ENCODE peak calls at places on chromosomes 4 and X, in seven cellular contexts. X, P, M, J, W, L and F are unnamed samples.

GRCh38 chrX:119552508-119552907 is 12.7 kb downstream of the STEEP1 start:
- DNase-seq in X (no peak), P (no peak), M (no peak), J (no peak), W (no peak), L (no peak), F (no peak)

GRCh38 chr4:177001271-177002175 is 208.8 kb upstream of the VEGFC start:
- DNase-seq in X (no peak), P (no peak), M (no peak), J (no peak), W (no peak), L (no peak), F (no peak)

GRCh38 chr4:1746919-1747602 is 25.7 kb downstream of the TACC3 start:
- DNase-seq in X (no peak), P (no peak), M (no peak), J (no peak), W (no peak), L (peak), F (no peak)

GRCh38 chr4:75673959-75674328 is 733 bp upstream of the G3BP2 start:
- DNase-seq in X (peak), P (no peak), M (no peak), J (no peak), W (no peak), L (no peak), F (no peak)

GRCh38 chr4:119570401-119570800 is 58.2 kb downstream of the PDE5A start:
- DNase-seq in X (no peak), P (no peak), M (no peak), J (no peak), W (no peak), L (no peak), F (no peak)

GRCh38 chrX:85941275-85941674 is 106.1 kb downstream of the CHM start:
- DNase-seq in X (no peak), P (no peak), M (no peak), J (no peak), W (no peak), L (no peak), F (no peak)

GRCh38 chr4:34157546-34157945 is 2086.8 kb downstream of the ARAP2 start:
- DNase-seq in X (no peak), P (no peak), M (no peak), J (no peak), W (no peak), L (no peak), F (no peak)

GRCh38 chrX:149074429-149074828 is 430.7 kb downstream of the IDS start:
- DNase-seq in X (no peak), P (no peak), M (peak), J (no peak), W (no peak), L (no peak), F (no peak)

GRCh38 chr4:83231620-83232056 is 53.0 kb downstream of the COQ2 start:
- DNase-seq in X (no peak), P (no peak), M (peak), J (no peak), W (no peak), L (peak), F (no peak)

GRCh38 chrX:101483705-101484104 is 1.6 kb upstream of the ARMCX4 start:
- DNase-seq in X (peak), P (no peak), M (no peak), J (no peak), W (no peak), L (no peak), F (no peak)

GRCh38 chrX:19188566-19188965 is 66.3 kb upstream of the ADGRG2 start:
- DNase-seq in X (no peak), P (no peak), M (no peak), J (no peak), W (no peak), L (no peak), F (no peak)

GRCh38 chr4:80049402-80049801 is 23.6 kb downstream of the ANTXR2 start:
- DNase-seq in X (no peak), P (no peak), M (no peak), J (no peak), W (no peak), L (no peak), F (no peak)

GRCh38 chrX:70672326-70672725 is 227.7 kb downstream of the DLG3 start:
- DNase-seq in X (no peak), P (no peak), M (no peak), J (no peak), W (no peak), L (no peak), F (no peak)

GRCh38 chr4:150874386-150875226 is 140.5 kb downstream of the LRBA start:
- DNase-seq in X (no peak), P (no peak), M (no peak), J (no peak), W (peak), L (no peak), F (no peak)

GRCh38 chr4:124135409-124135813 is 577.1 kb downstream of the ANKRD50 start:
- DNase-seq in X (no peak), P (no peak), M (no peak), J (no peak), W (no peak), L (no peak), F (no peak)

GRCh38 chr4:35038845-35039244 is 1205.5 kb downstream of the ARAP2 start:
- DNase-seq in X (no peak), P (no peak), M (no peak), J (no peak), W (no peak), L (no peak), F (no peak)

GRCh38 chr4:185853841-185854240 is 41.8 kb upstream of the SORBS2 start:
- DNase-seq in X (no peak), P (no peak), M (no peak), J (no peak), W (no peak), L (no peak), F (no peak)

GRCh38 chr4:176270669-176271068 is 1.6 kb upstream of the ASB5 start:
- DNase-seq in X (no peak), P (no peak), M (no peak), J (no peak), W (no peak), L (peak), F (no peak)

GRCh38 chr4:93828830-93829530 is 427 bp downstream of the ATOH1 start:
- DNase-seq in X (no peak), P (no peak), M (no peak), J (peak), W (peak), L (no peak), F (no peak)

GRCh38 chrX:18983711-18984380 is at the start of gene PHKA2:
- DNase-seq in X (peak), P (no peak), M (no peak), J (peak), W (peak), L (peak), F (no peak)

GRCh38 chr4:88841635-88842034 is 144.0 kb upstream of the NAP1L5 start:
- DNase-seq in X (no peak), P (no peak), M (no peak), J (no peak), W (no peak), L (no peak), F (no peak)

GRCh38 chr4:165378763-165379631 is at the start of gene CPE:
- DNase-seq in X (no peak), P (peak), M (no peak), J (peak), W (peak), L (peak), F (peak)

GRCh38 chr4:74189331-74190043 is 31.6 kb downstream of the MTHFD2L start:
- DNase-seq in X (peak), P (no peak), M (peak), J (no peak), W (peak), L (peak), F (no peak)

GRCh38 chrX:136694491-136695087 is 46.6 kb downstream of the CD40LG start:
- DNase-seq in X (peak), P (no peak), M (no peak), J (peak), W (peak), L (peak), F (no peak)

GRCh38 chr4:85642356-85643100 is 167.6 kb downstream of the ARHGAP24 start:
- DNase-seq in X (no peak), P (no peak), M (no peak), J (no peak), W (no peak), L (no peak), F (no peak)

GRCh38 chrX:109347618-109348017 is 134.3 kb downstream of the GUCY2F start:
- DNase-seq in X (no peak), P (no peak), M (no peak), J (no peak), W (no peak), L (no peak), F (no peak)

GRCh38 chrX:19303216-19303880 is 40.4 kb upstream of the PDHA1 start:
- DNase-seq in X (no peak), P (no peak), M (no peak), J (no peak), W (no peak), L (no peak), F (no peak)

GRCh38 chr4:182655321-182655720 is 261.9 kb downstream of the DCTD start:
- DNase-seq in X (no peak), P (no peak), M (no peak), J (no peak), W (no peak), L (no peak), F (no peak)

GRCh38 chr4:122707503-122707902 is 25.0 kb upstream of the BBS12 start:
- DNase-seq in X (no peak), P (no peak), M (no peak), J (no peak), W (no peak), L (no peak), F (no peak)

GRCh38 chr4:1660948-1661677 is 23.0 kb downstream of the FAM53A start:
- DNase-seq in X (no peak), P (no peak), M (no peak), J (no peak), W (peak), L (no peak), F (no peak)

GRCh38 chr4:138494931-138495330 is 252.8 kb upstream of the SLC7A11 start:
- DNase-seq in X (peak), P (no peak), M (peak), J (peak), W (no peak), L (peak), F (no peak)

GRCh38 chrX:68942141-68942540 is 113.3 kb downstream of the EFNB1 start:
- DNase-seq in X (no peak), P (no peak), M (no peak), J (peak), W (no peak), L (no peak), F (no peak)

GRCh38 chrX:30822068-30822671 is 66.9 kb downstream of the TAB3 start:
- DNase-seq in X (peak), P (no peak), M (peak), J (no peak), W (no peak), L (peak), F (no peak)

GRCh38 chrX:76148011-76148665 is 24.7 kb upstream of the PBDC1 start:
- DNase-seq in X (peak), P (no peak), M (peak), J (no peak), W (no peak), L (peak), F (no peak)
- TF ChIP-seq TAF1 in X (no peak), P (no peak), M (no peak), J (no peak), W (no peak), L (no peak), F (no peak)

GRCh38 chrX:153953342-153953830 is 8.9 kb upstream of the RENBP start:
- DNase-seq in X (peak), P (peak), M (no peak), J (peak), W (peak), L (peak), F (peak)
- TF ChIP-seq POLR2AphosphoS5 in X (no peak), P (peak), M (peak), J (peak), W (no peak), L (no peak), F (peak)

GRCh38 chrX:2188316-2188715 is 312.5 kb downstream of the DHRSX start:
- DNase-seq in X (peak), P (no peak), M (no peak), J (peak), W (no peak), L (peak), F (no peak)
- TF ChIP-seq TAF1 in X (no peak), P (no peak), M (no peak), J (no peak), W (no peak), L (no peak), F (no peak)

GRCh38 chrX:124256209-124256608 is 76.3 kb upstream of the TEX13D start:
- DNase-seq in X (no peak), P (no peak), M (no peak), J (no peak), W (no peak), L (no peak), F (no peak)
- TF ChIP-seq POLR2AphosphoS5 in X (no peak), P (no peak), M (no peak), J (no peak), W (peak), L (no peak), F (no peak)

GRCh38 chrX:139120760-139121159 is 409.2 kb upstream of the FGF13 start:
- DNase-seq in X (no peak), P (no peak), M (no peak), J (no peak), W (no peak), L (no peak), F (no peak)
- TF ChIP-seq TAF1 in X (no peak), P (no peak), M (no peak), J (no peak), W (no peak), L (no peak), F (no peak)

DNA sequence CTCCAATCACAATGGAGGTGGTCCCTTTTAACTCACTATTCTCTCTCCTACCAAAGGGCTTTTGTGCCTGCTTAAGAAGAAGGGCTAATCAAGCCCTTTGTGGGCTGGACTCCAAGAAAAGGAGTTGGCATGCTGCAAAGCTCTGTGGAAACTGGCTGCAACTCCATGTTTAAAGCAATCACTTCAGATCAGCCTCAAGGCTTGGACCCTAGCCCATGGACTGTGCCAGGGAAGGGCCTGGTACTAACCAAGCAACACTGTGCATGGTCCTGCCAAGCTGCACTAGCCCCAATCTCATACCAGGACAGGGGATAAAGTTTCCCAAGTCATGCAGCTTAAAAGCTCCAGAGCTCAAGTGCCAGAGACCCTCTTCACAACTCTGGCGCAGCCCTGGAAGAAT is 86.7 kb downstream of the ATP8A1 start:
- DNase-seq in X (no peak), P (no peak), M (no peak), J (no peak), W (no peak), L (no peak), F (no peak)
- TF ChIP-seq POLR2AphosphoS5 in X (no peak), P (no peak), M (no peak), J (no peak), W (no peak), L (no peak), F (no peak)

DNA sequence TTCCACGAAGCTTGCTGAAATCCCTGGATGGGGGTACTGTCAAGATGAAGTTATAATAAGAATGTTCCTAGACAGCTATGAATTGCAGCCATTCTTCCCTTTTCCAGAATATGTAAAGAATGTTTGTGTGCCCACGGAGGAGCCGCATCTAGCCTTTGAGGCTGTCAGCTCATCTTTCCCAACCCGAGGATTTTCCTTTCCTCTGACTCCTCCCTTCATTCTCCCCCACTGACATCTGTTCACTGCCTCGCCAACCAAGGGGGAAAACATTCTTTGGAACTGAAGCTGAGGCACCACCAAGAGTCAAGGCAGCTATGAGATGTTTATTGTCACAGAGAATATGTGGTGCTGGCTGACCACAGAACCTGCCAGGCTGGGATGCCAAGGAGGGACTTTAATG is 8.8 kb downstream of the NHSL2 start:
- DNase-seq in X (no peak), P (no peak), M (no peak), J (no peak), W (no peak), L (no peak), F (no peak)
- TF ChIP-seq TAF1 in X (no peak), P (no peak), M (no peak), J (no peak), W (no peak), L (no peak), F (no peak)